ENCODE peak calls at places on chromosome X, in seven cellular contexts. One of them, this sample, is unnamed.

GRCh38 chrX:45198301-45198700 is 2.4 kb downstream of the DIPK2B start:
- DNase-seq in ACHN: no peak
- DNase-seq in GM20000: no peak
- DNase-seq in AG20443: no peak
- DNase-seq in kidney epithelial cell: no peak
- DNase-seq in stimulated activated CD4-positive, alpha-beta T cell treated with anti-CD3 and anti-CD28 coated beads, Interleukin-2, amount 100 ng/mL, for 48 hours: no peak
- DNase-seq in BE2C: no peak
- DNase-seq in this sample: no peak

GRCh38 chrX:153908219-153908875 is 3.9 kb downstream of the AVPR2 start:
- DNase-seq in kidney epithelial cell: no peak
- DNase-seq in ACHN: no peak
- DNase-seq in AG20443: no peak
- DNase-seq in BE2C: no peak
- DNase-seq in stimulated activated CD4-positive, alpha-beta T cell treated with anti-CD3 and anti-CD28 coated beads, Interleukin-2, amount 100 ng/mL, for 48 hours: no peak
- DNase-seq in GM20000: no peak
- DNase-seq in this sample: no peak

GRCh38 chrX:92224406-92224805 is 445.2 kb downstream of the PCDH11X start:
- DNase-seq in GM20000: no peak
- DNase-seq in AG20443: no peak
- DNase-seq in ACHN: no peak
- DNase-seq in kidney epithelial cell: no peak
- DNase-seq in stimulated activated CD4-positive, alpha-beta T cell treated with anti-CD3 and anti-CD28 coated beads, Interleukin-2, amount 100 ng/mL, for 48 hours: no peak
- DNase-seq in BE2C: no peak
- DNase-seq in this sample: no peak

GRCh38 chrX:644304-645023 is 13.9 kb downstream of the SHOX start:
- DNase-seq in AG20443: no peak
- DNase-seq in stimulated activated CD4-positive, alpha-beta T cell treated with anti-CD3 and anti-CD28 coated beads, Interleukin-2, amount 100 ng/mL, for 48 hours: no peak
- DNase-seq in BE2C: no peak
- DNase-seq in ACHN: no peak
- DNase-seq in kidney epithelial cell: no peak
- DNase-seq in GM20000: peak; percentile 26
- DNase-seq in this sample: no peak

GRCh38 chrX:39814391-39814790 is 283.4 kb downstream of the BCOR start:
- DNase-seq in AG20443: peak; percentile 27
- DNase-seq in kidney epithelial cell: no peak
- DNase-seq in BE2C: no peak
- DNase-seq in GM20000: peak; percentile 41
- DNase-seq in ACHN: peak; percentile 19
- DNase-seq in stimulated activated CD4-positive, alpha-beta T cell treated with anti-CD3 and anti-CD28 coated beads, Interleukin-2, amount 100 ng/mL, for 48 hours: no peak
- DNase-seq in this sample: no peak

GRCh38 chrX:32744906-32745305 is 466.4 kb downstream of the DMD start:
- DNase-seq in GM20000: no peak
- DNase-seq in BE2C: no peak
- DNase-seq in AG20443: no peak
- DNase-seq in kidney epithelial cell: no peak
- DNase-seq in stimulated activated CD4-positive, alpha-beta T cell treated with anti-CD3 and anti-CD28 coated beads, Interleukin-2, amount 100 ng/mL, for 48 hours: no peak
- DNase-seq in ACHN: no peak
- DNase-seq in this sample: no peak

GRCh38 chrX:149570668-149571067 is 16.6 kb downstream of the MAGEA9B start:
- DNase-seq in ACHN: no peak
- DNase-seq in stimulated activated CD4-positive, alpha-beta T cell treated with anti-CD3 and anti-CD28 coated beads, Interleukin-2, amount 100 ng/mL, for 48 hours: no peak
- DNase-seq in BE2C: no peak
- DNase-seq in kidney epithelial cell: no peak
- DNase-seq in AG20443: peak; percentile 40
- DNase-seq in GM20000: no peak
- DNase-seq in this sample: no peak

GRCh38 chrX:69505772-69506616 is 1.9 kb downstream of the NALF2 start:
- DNase-seq in stimulated activated CD4-positive, alpha-beta T cell treated with anti-CD3 and anti-CD28 coated beads, Interleukin-2, amount 100 ng/mL, for 48 hours: no peak
- DNase-seq in GM20000: no peak
- DNase-seq in ACHN: no peak
- DNase-seq in BE2C: no peak
- DNase-seq in AG20443: no peak
- DNase-seq in kidney epithelial cell: no peak
- DNase-seq in this sample: no peak

GRCh38 chrX:31603411-31604120 is 531.7 kb upstream of the FTHL17 start:
- DNase-seq in AG20443: peak; percentile 7
- DNase-seq in stimulated activated CD4-positive, alpha-beta T cell treated with anti-CD3 and anti-CD28 coated beads, Interleukin-2, amount 100 ng/mL, for 48 hours: no peak
- DNase-seq in GM20000: no peak
- DNase-seq in BE2C: no peak
- DNase-seq in ACHN: no peak
- DNase-seq in kidney epithelial cell: no peak
- DNase-seq in this sample: no peak

GRCh38 chrX:105191878-105192277 is 28.6 kb downstream of the TEX13A start:
- DNase-seq in stimulated activated CD4-positive, alpha-beta T cell treated with anti-CD3 and anti-CD28 coated beads, Interleukin-2, amount 100 ng/mL, for 48 hours: no peak
- DNase-seq in GM20000: no peak
- DNase-seq in kidney epithelial cell: no peak
- DNase-seq in BE2C: no peak
- DNase-seq in AG20443: peak; percentile 6
- DNase-seq in ACHN: peak; percentile 7
- DNase-seq in this sample: peak; percentile 10

GRCh38 chrX:46573331-46573895 is at the start of gene CHST7:
- DNase-seq in BE2C: peak; percentile 74
- DNase-seq in kidney epithelial cell: no peak
- DNase-seq in AG20443: peak; percentile 72
- DNase-seq in GM20000: peak; percentile 51
- DNase-seq in ACHN: peak; percentile 66
- DNase-seq in stimulated activated CD4-positive, alpha-beta T cell treated with anti-CD3 and anti-CD28 coated beads, Interleukin-2, amount 100 ng/mL, for 48 hours: no peak
- DNase-seq in this sample: peak; percentile 80

GRCh38 chrX:30653415-30654131 is at the start of gene GK:
- DNase-seq in stimulated activated CD4-positive, alpha-beta T cell treated with anti-CD3 and anti-CD28 coated beads, Interleukin-2, amount 100 ng/mL, for 48 hours: no peak
- DNase-seq in BE2C: peak; percentile 12
- DNase-seq in ACHN: peak; percentile 0
- DNase-seq in kidney epithelial cell: no peak
- DNase-seq in AG20443: peak; percentile 10
- DNase-seq in GM20000: peak; percentile 12
- DNase-seq in this sample: no peak

GRCh38 chrX:21509912-21510311 is 135.7 kb downstream of the CNKSR2 start:
- DNase-seq in kidney epithelial cell: no peak
- DNase-seq in ACHN: no peak
- DNase-seq in AG20443: no peak
- DNase-seq in stimulated activated CD4-positive, alpha-beta T cell treated with anti-CD3 and anti-CD28 coated beads, Interleukin-2, amount 100 ng/mL, for 48 hours: no peak
- DNase-seq in BE2C: no peak
- DNase-seq in GM20000: no peak
- DNase-seq in this sample: no peak

GRCh38 chrX:434946-435345 is 48.2 kb upstream of the PPP2R3B start:
- DNase-seq in GM20000: no peak
- DNase-seq in stimulated activated CD4-positive, alpha-beta T cell treated with anti-CD3 and anti-CD28 coated beads, Interleukin-2, amount 100 ng/mL, for 48 hours: no peak
- DNase-seq in AG20443: no peak
- DNase-seq in ACHN: no peak
- DNase-seq in kidney epithelial cell: no peak
- DNase-seq in BE2C: no peak
- DNase-seq in this sample: no peak

GRCh38 chrX:15436220-15436619 is 52.0 kb upstream of the VEGFD start:
- DNase-seq in ACHN: no peak
- DNase-seq in BE2C: no peak
- DNase-seq in AG20443: peak; percentile 14
- DNase-seq in GM20000: no peak
- DNase-seq in kidney epithelial cell: no peak
- DNase-seq in stimulated activated CD4-positive, alpha-beta T cell treated with anti-CD3 and anti-CD28 coated beads, Interleukin-2, amount 100 ng/mL, for 48 hours: no peak
- DNase-seq in this sample: no peak

GRCh38 chrX:46250151-46250550 is 295.1 kb downstream of the ZNF674 start:
- DNase-seq in BE2C: no peak
- DNase-seq in AG20443: no peak
- DNase-seq in kidney epithelial cell: no peak
- DNase-seq in stimulated activated CD4-positive, alpha-beta T cell treated with anti-CD3 and anti-CD28 coated beads, Interleukin-2, amount 100 ng/mL, for 48 hours: no peak
- DNase-seq in ACHN: no peak
- DNase-seq in GM20000: no peak
- DNase-seq in this sample: no peak

GRCh38 chrX:1242901-1243402 is 25.7 kb upstream of the CSF2RA start:
- DNase-seq in BE2C: no peak
- DNase-seq in AG20443: no peak
- DNase-seq in GM20000: peak; percentile 42
- DNase-seq in ACHN: no peak
- DNase-seq in kidney epithelial cell: no peak
- DNase-seq in stimulated activated CD4-positive, alpha-beta T cell treated with anti-CD3 and anti-CD28 coated beads, Interleukin-2, amount 100 ng/mL, for 48 hours: no peak
- DNase-seq in this sample: peak; percentile 59

GRCh38 chrX:49041683-49042529 is 1.3 kb downstream of the TFE3 start:
- DNase-seq in kidney epithelial cell: no peak
- DNase-seq in AG20443: no peak
- DNase-seq in BE2C: no peak
- DNase-seq in stimulated activated CD4-positive, alpha-beta T cell treated with anti-CD3 and anti-CD28 coated beads, Interleukin-2, amount 100 ng/mL, for 48 hours: no peak
- DNase-seq in ACHN: peak; percentile 65
- DNase-seq in GM20000: no peak
- DNase-seq in this sample: peak; percentile 25

GRCh38 chrX:139725720-139726119 is 17.8 kb upstream of the MCF2 start:
- DNase-seq in stimulated activated CD4-positive, alpha-beta T cell treated with anti-CD3 and anti-CD28 coated beads, Interleukin-2, amount 100 ng/mL, for 48 hours: no peak
- DNase-seq in GM20000: peak; percentile 2
- DNase-seq in AG20443: no peak
- DNase-seq in BE2C: no peak
- DNase-seq in ACHN: no peak
- DNase-seq in kidney epithelial cell: no peak
- DNase-seq in this sample: no peak

GRCh38 chrX:78024349-78025108 is 55.1 kb upstream of the PGAM4 start:
- DNase-seq in GM20000: peak; percentile 34
- DNase-seq in stimulated activated CD4-positive, alpha-beta T cell treated with anti-CD3 and anti-CD28 coated beads, Interleukin-2, amount 100 ng/mL, for 48 hours: peak; percentile 0
- DNase-seq in AG20443: peak; percentile 21
- DNase-seq in BE2C: peak; percentile 64
- DNase-seq in ACHN: peak; percentile 8
- DNase-seq in kidney epithelial cell: no peak
- DNase-seq in this sample: peak; percentile 18

GRCh38 chrX:39492495-39493162 is 605.1 kb downstream of the BCOR start:
- DNase-seq in GM20000: no peak
- DNase-seq in BE2C: no peak
- DNase-seq in AG20443: no peak
- DNase-seq in stimulated activated CD4-positive, alpha-beta T cell treated with anti-CD3 and anti-CD28 coated beads, Interleukin-2, amount 100 ng/mL, for 48 hours: no peak
- DNase-seq in kidney epithelial cell: no peak
- DNase-seq in ACHN: no peak
- DNase-seq in this sample: no peak

GRCh38 chrX:110006826-110007375 is 4.0 kb downstream of the TMEM164 start:
- DNase-seq in GM20000: no peak
- DNase-seq in BE2C: no peak
- DNase-seq in ACHN: no peak
- DNase-seq in stimulated activated CD4-positive, alpha-beta T cell treated with anti-CD3 and anti-CD28 coated beads, Interleukin-2, amount 100 ng/mL, for 48 hours: no peak
- DNase-seq in AG20443: no peak
- DNase-seq in kidney epithelial cell: no peak
- DNase-seq in this sample: no peak

GRCh38 chrX:135988245-135988644 is 3.0 kb downstream of the SLC9A6 start:
- DNase-seq in ACHN: no peak
- DNase-seq in stimulated activated CD4-positive, alpha-beta T cell treated with anti-CD3 and anti-CD28 coated beads, Interleukin-2, amount 100 ng/mL, for 48 hours: no peak
- DNase-seq in AG20443: no peak
- DNase-seq in GM20000: no peak
- DNase-seq in kidney epithelial cell: no peak
- DNase-seq in BE2C: no peak
- DNase-seq in this sample: no peak

GRCh38 chrX:143854006-143854405 is 29.9 kb upstream of the UBE2NL start:
- DNase-seq in kidney epithelial cell: peak; percentile 5
- DNase-seq in BE2C: no peak
- DNase-seq in stimulated activated CD4-positive, alpha-beta T cell treated with anti-CD3 and anti-CD28 coated beads, Interleukin-2, amount 100 ng/mL, for 48 hours: no peak
- DNase-seq in AG20443: peak; percentile 34
- DNase-seq in GM20000: no peak
- DNase-seq in ACHN: peak; percentile 45
- DNase-seq in this sample: no peak

GRCh38 chrX:34341258-34341657 is 209.1 kb upstream of the FAM47A start:
- DNase-seq in ACHN: peak; percentile 8
- DNase-seq in stimulated activated CD4-positive, alpha-beta T cell treated with anti-CD3 and anti-CD28 coated beads, Interleukin-2, amount 100 ng/mL, for 48 hours: no peak
- DNase-seq in BE2C: no peak
- DNase-seq in kidney epithelial cell: no peak
- DNase-seq in GM20000: no peak
- DNase-seq in AG20443: no peak
- DNase-seq in this sample: no peak

GRCh38 chrX:28668957-28669356 is 81.7 kb downstream of the IL1RAPL1 start:
- DNase-seq in AG20443: no peak
- DNase-seq in BE2C: no peak
- DNase-seq in stimulated activated CD4-positive, alpha-beta T cell treated with anti-CD3 and anti-CD28 coated beads, Interleukin-2, amount 100 ng/mL, for 48 hours: no peak
- DNase-seq in ACHN: no peak
- DNase-seq in GM20000: no peak
- DNase-seq in kidney epithelial cell: no peak
- DNase-seq in this sample: no peak

GRCh38 chrX:118761950-118762725 is 34.7 kb downstream of the IL13RA1 start:
- DNase-seq in ACHN: no peak
- DNase-seq in stimulated activated CD4-positive, alpha-beta T cell treated with anti-CD3 and anti-CD28 coated beads, Interleukin-2, amount 100 ng/mL, for 48 hours: no peak
- DNase-seq in kidney epithelial cell: no peak
- DNase-seq in GM20000: peak; percentile 10
- DNase-seq in BE2C: no peak
- DNase-seq in AG20443: no peak
- DNase-seq in this sample: no peak

GRCh38 chrX:133215747-133216146 is 2.4 kb downstream of the TFDP3 start:
- DNase-seq in stimulated activated CD4-positive, alpha-beta T cell treated with anti-CD3 and anti-CD28 coated beads, Interleukin-2, amount 100 ng/mL, for 48 hours: no peak
- DNase-seq in ACHN: peak; percentile 11
- DNase-seq in kidney epithelial cell: no peak
- DNase-seq in AG20443: peak; percentile 21
- DNase-seq in BE2C: peak; percentile 6
- DNase-seq in GM20000: peak; percentile 6
- DNase-seq in this sample: no peak

GRCh38 chrX:134604701-134605271 is 53.5 kb downstream of the PLAC1 start:
- DNase-seq in GM20000: no peak
- DNase-seq in ACHN: no peak
- DNase-seq in AG20443: peak; percentile 20
- DNase-seq in stimulated activated CD4-positive, alpha-beta T cell treated with anti-CD3 and anti-CD28 coated beads, Interleukin-2, amount 100 ng/mL, for 48 hours: no peak
- DNase-seq in BE2C: peak; percentile 9
- DNase-seq in kidney epithelial cell: no peak
- DNase-seq in this sample: peak; percentile 54

GRCh38 chrX:132023896-132024386 is 839 bp downstream of the STK26 start:
- DNase-seq in GM20000: peak; percentile 25
- DNase-seq in kidney epithelial cell: no peak
- DNase-seq in BE2C: no peak
- DNase-seq in ACHN: peak; percentile 28
- DNase-seq in stimulated activated CD4-positive, alpha-beta T cell treated with anti-CD3 and anti-CD28 coated beads, Interleukin-2, amount 100 ng/mL, for 48 hours: peak; percentile 38
- DNase-seq in AG20443: no peak
- DNase-seq in this sample: peak; percentile 2

This sample was measured in A549.